ENCODE peak calls at places on chromosomes 5 and 9, in eight cellular contexts. C, W, T, N, Y, L, B and I are unnamed samples.

GRCh38 chr5:95684361-95684760 is 1.6 kb upstream of the SPATA9 start:
- DNase-seq in Y (no peak), T (no peak), B (no peak), L (no peak), N (no peak), C (no peak), W (no peak), I (no peak)

GRCh38 chr5:170503970-170504525 is at the start of gene KCNIP1:
- DNase-seq in N (no peak), B (no peak), L (no peak), T (peak), W (no peak), Y (peak), C (no peak), I (peak)

GRCh38 chr5:84487963-84488362 is 103.3 kb upstream of the EDIL3 start:
- DNase-seq in L (no peak), T (no peak), N (no peak), B (no peak), C (no peak), Y (no peak), W (no peak), I (no peak)

GRCh38 chr5:57327934-57328333 is 154.1 kb downstream of the GPBP1 start:
- DNase-seq in L (no peak), B (no peak), W (no peak), T (no peak), N (no peak), Y (no peak), C (no peak), I (no peak)

GRCh38 chr5:66145737-66146136 is 1.6 kb downstream of the SREK1 start:
- DNase-seq in Y (no peak), C (no peak), W (no peak), L (no peak), N (no peak), B (no peak), T (no peak), I (no peak)

GRCh38 chr5:150105898-150106615 is 19.7 kb upstream of the CSF1R start:
- DNase-seq in B (no peak), C (no peak), N (no peak), W (no peak), L (no peak), Y (no peak), T (no peak), I (peak)

GRCh38 chr5:143229896-143230675 is 173.4 kb downstream of the NR3C1 start:
- DNase-seq in B (no peak), Y (no peak), T (no peak), N (peak), C (no peak), W (no peak), L (no peak), I (no peak)

GRCh38 chr9:111566234-111566633 is 33.2 kb downstream of the PTGR1 start:
- DNase-seq in W (no peak), T (no peak), N (no peak), B (no peak), Y (no peak), C (no peak), L (no peak), I (no peak)

GRCh38 chr9:136160321-136160938 is 41.8 kb upstream of the TMEM250 start:
- DNase-seq in B (no peak), W (no peak), T (peak), C (no peak), N (no peak), L (no peak), Y (no peak), I (peak)

GRCh38 chr9:121658166-121658565 is 6.7 kb downstream of the DAB2IP start:
- DNase-seq in Y (no peak), W (no peak), L (no peak), T (no peak), B (no peak), N (no peak), C (no peak), I (no peak)

GRCh38 chr5:152061095-152061494 is 136.4 kb upstream of the GLRA1 start:
- DNase-seq in Y (no peak), C (no peak), B (no peak), W (no peak), T (no peak), L (no peak), N (no peak), I (no peak)

GRCh38 chr5:89396262-89396975 is 513.4 kb upstream of the MEF2C start:
- DNase-seq in N (peak), C (no peak), B (no peak), L (no peak), W (no peak), Y (no peak), T (no peak), I (no peak)

GRCh38 chr9:33139421-33140228 is 27.5 kb downstream of the B4GALT1 start:
- DNase-seq in N (no peak), W (no peak), T (peak), Y (no peak), B (no peak), C (no peak), L (no peak), I (peak)

GRCh38 chr5:124581866-124582650 is 164.4 kb downstream of the ZNF608 start:
- DNase-seq in Y (no peak), B (no peak), C (no peak), N (no peak), T (no peak), W (no peak), L (no peak), I (no peak)

GRCh38 chr9:107438211-107439030 is 51.1 kb downstream of the KLF4 start:
- DNase-seq in B (no peak), C (no peak), L (no peak), N (no peak), Y (peak), T (no peak), W (no peak), I (no peak)

GRCh38 chr9:121353246-121353975 is 16.6 kb downstream of the STOM start:
- DNase-seq in Y (no peak), C (no peak), B (no peak), N (peak), L (no peak), W (no peak), T (no peak), I (no peak)